ENCODE peak calls at places on chromosome 4, in ten cellular contexts. J is hypothalamus; K is AML-193; S is activated T-helper 9 cell treated with anti-CD3 and anti-CD28 coated beads, Interleukin-2, amount 50 U/mL, for 16 hours; L is activated T-cell treated with anti-CD3 and anti-CD28 coated beads for 48 hours; H is stimulated activated CD4-positive, alpha-beta T cell treated with anti-CD3 and anti-CD28 coated beads, Interleukin-4, amount 100 ng/mL, for 24 hours; O is WERI-Rb-1; W is choroid plexus epithelial cell; Q is skeletal muscle cell; X is SHP77 treated with DMSO at 0.1 percent for 48 hours. M is an unnamed sample.

GRCh38 chr4:104425003-104425402 is 69.7 kb downstream of the CXXC4 start:
- DNase-seq in J (no peak), K (no peak), S (no peak), L (no peak), H (no peak), O (no peak), W (no peak), Q (no peak), X (no peak), M (no peak)

GRCh38 chr4:9923195-9923812 is 98.0 kb downstream of the SLC2A9 start:
- DNase-seq in J (no peak), K (no peak), S (no peak), L (no peak), H (no peak), O (no peak), W (no peak), Q (no peak), X (no peak), M (no peak)

GRCh38 chr4:26076000-26076587 is 162.1 kb downstream of the SMIM20 start:
- DNase-seq in J (no peak), K (peak; percentile 97), S (peak; percentile 25), L (no peak), H (peak; percentile 71), O (no peak), W (peak; percentile 61), Q (peak; percentile 45), X (no peak), M (no peak)

GRCh38 chr4:123096038-123096437 is 173.6 kb upstream of the NUDT6 start:
- DNase-seq in J (no peak), K (no peak), S (no peak), L (no peak), H (no peak), O (no peak), W (peak; percentile 60), Q (no peak), X (no peak), M (peak; percentile 21)

GRCh38 chr4:122874194-122874593 is 47.6 kb downstream of the FGF2 start:
- DNase-seq in J (no peak), K (peak; percentile 14), S (no peak), L (no peak), H (no peak), O (no peak), W (peak; percentile 93), Q (peak; percentile 63), X (no peak), M (no peak)

GRCh38 chr4:48162162-48162561 is 28.1 kb upstream of the TXK start:
- DNase-seq in J (no peak), K (no peak), S (no peak), L (no peak), H (no peak), O (no peak), W (peak; percentile 51), Q (no peak), X (no peak), M (no peak)

GRCh38 chr4:187550256-187550950 is 445.2 kb upstream of the ZFP42 start:
- DNase-seq in J (no peak), K (no peak), S (no peak), L (no peak), H (no peak), O (no peak), W (no peak), Q (no peak), X (no peak), M (no peak)

GRCh38 chr4:151688785-151689043 is 72.1 kb downstream of the GATB start:
- DNase-seq in J (no peak), K (no peak), S (no peak), L (no peak), H (no peak), O (no peak), W (no peak), Q (no peak), X (no peak), M (no peak)

GRCh38 chr4:10079256-10079655 is 37.3 kb downstream of the WDR1 start:
- DNase-seq in J (no peak), K (no peak), S (no peak), L (no peak), H (no peak), O (no peak), W (no peak), Q (no peak), X (no peak), M (no peak)

GRCh38 chr4:105560488-105560887 is 8.1 kb downstream of the ARHGEF38 start:
- DNase-seq in J (no peak), K (no peak), S (no peak), L (no peak), H (no peak), O (no peak), W (peak; percentile 5), Q (no peak), X (no peak), M (no peak)

GRCh38 chr4:181819951-181820350 is 423.3 kb upstream of the TENM3 start:
- DNase-seq in J (no peak), K (no peak), S (no peak), L (no peak), H (no peak), O (no peak), W (peak; percentile 39), Q (peak; percentile 43), X (no peak), M (peak; percentile 42)

GRCh38 chr4:166673911-166674310 is 560.4 kb downstream of the SPOCK3 start:
- DNase-seq in J (no peak), K (no peak), S (no peak), L (no peak), H (no peak), O (no peak), W (no peak), Q (no peak), X (no peak), M (no peak)

GRCh38 chr4:1205641-1206298 is 33.4 kb upstream of the SPON2 start:
- DNase-seq in J (no peak), K (no peak), S (no peak), L (no peak), H (no peak), O (peak; percentile 15), W (no peak), Q (no peak), X (no peak), M (no peak)

GRCh38 chr4:121900132-121900983 is 30.1 kb upstream of the BBS7 start:
- DNase-seq in J (no peak), K (peak; percentile 62), S (peak; percentile 6), L (peak; percentile 18), H (peak; percentile 61), O (peak; percentile 70), W (peak; percentile 77), Q (peak; percentile 3), X (peak; percentile 25), M (peak; percentile 36)

GRCh38 chr4:70225824-70226223 is at the start of gene FDCSP:
- DNase-seq in J (no peak), K (no peak), S (no peak), L (no peak), H (no peak), O (no peak), W (no peak), Q (no peak), X (no peak), M (no peak)

GRCh38 chr4:121783210-121783609 is 17.9 kb upstream of the EXOSC9 start:
- DNase-seq in J (no peak), K (no peak), S (no peak), L (no peak), H (no peak), O (no peak), W (no peak), Q (no peak), X (no peak), M (no peak)

GRCh38 chr4:178296669-178297068 is 854.4 kb upstream of the AGA start:
- DNase-seq in J (no peak), K (no peak), S (no peak), L (no peak), H (no peak), O (no peak), W (no peak), Q (no peak), X (no peak), M (no peak)

GRCh38 chr4:932713-933070 is 432 bp downstream of the TMEM175 start:
- DNase-seq in J (no peak), K (no peak), S (no peak), L (no peak), H (no peak), O (peak; percentile 57), W (no peak), Q (no peak), X (no peak), M (no peak)

GRCh38 chr4:82680834-82681233 is 117.8 kb downstream of the SCD5 start:
- DNase-seq in J (no peak), K (no peak), S (no peak), L (no peak), H (no peak), O (no peak), W (peak; percentile 36), Q (no peak), X (no peak), M (no peak)

GRCh38 chr4:75189976-75190375 is 257.1 kb downstream of the PARM1 start:
- DNase-seq in J (no peak), K (no peak), S (no peak), L (no peak), H (no peak), O (no peak), W (no peak), Q (no peak), X (no peak), M (no peak)

GRCh38 chr4:7859350-7859749 is 80.3 kb downstream of the AFAP1 start:
- DNase-seq in J (no peak), K (no peak), S (no peak), L (no peak), H (no peak), O (no peak), W (no peak), Q (no peak), X (no peak), M (no peak)

GRCh38 chr4:154618708-154619315 is 6.4 kb upstream of the FGG start:
- DNase-seq in J (peak; percentile 10), K (peak; percentile 38), S (no peak), L (peak; percentile 27), H (peak; percentile 52), O (peak; percentile 76), W (peak; percentile 76), Q (no peak), X (no peak), M (peak; percentile 33)

GRCh38 chr4:102684605-102685052 is 76.1 kb downstream of the MANBA start:
- DNase-seq in J (no peak), K (no peak), S (no peak), L (no peak), H (no peak), O (no peak), W (peak; percentile 71), Q (no peak), X (no peak), M (peak; percentile 50)

GRCh38 chr4:1594871-1595788 is 89.0 kb downstream of the FAM53A start:
- DNase-seq in J (no peak), K (no peak), S (no peak), L (no peak), H (no peak), O (peak; percentile 84), W (no peak), Q (no peak), X (no peak), M (no peak)

GRCh38 chr4:52996261-52997131 is 134.4 kb downstream of the RASL11B start:
- DNase-seq in J (no peak), K (no peak), S (no peak), L (no peak), H (no peak), O (no peak), W (peak; percentile 84), Q (peak; percentile 75), X (no peak), M (no peak)

GRCh38 chr4:158750379-158750778 is 18.4 kb upstream of the FNIP2 start:
- DNase-seq in J (no peak), K (no peak), S (no peak), L (no peak), H (no peak), O (no peak), W (peak; percentile 58), Q (no peak), X (no peak), M (peak; percentile 50)

GRCh38 chr4:169256101-169256612 is 14.6 kb downstream of the SH3RF1 start:
- DNase-seq in J (no peak), K (no peak), S (no peak), L (no peak), H (no peak), O (no peak), W (no peak), Q (no peak), X (no peak), M (no peak)

GRCh38 chr4:150593996-150594395 is 12.0 kb downstream of the MAB21L2 start:
- DNase-seq in J (no peak), K (no peak), S (no peak), L (no peak), H (no peak), O (no peak), W (peak; percentile 48), Q (no peak), X (no peak), M (no peak)

M was measured in foreskin melanocyte.